ENCODE peak calls at places on chromosomes 13 and 19, in six cellular contexts. W is NCI-H2107; T is sciatic nerve; K is BJ; U is stimulated activated CD8-positive, alpha-beta memory T cell treated with anti-CD3 and anti-CD28 coated beads, Interleukin-4, amount 100 ng/mL, for 1 hour; D is ascending aorta. Z is an unnamed sample.

GRCh38 chr13:112983042-112983305 is 14.0 kb downstream of the MCF2L start:
- DNase-seq in T (no peak), K (no peak), D (no peak), W (no peak), U (no peak), Z (no peak)

GRCh38 chr13:112893570-112894422 is 75.2 kb upstream of the MCF2L start:
- DNase-seq in W (peak; percentile 61), K (no peak), U (no peak), T (no peak), D (no peak), Z (no peak)

GRCh38 chr13:31749929-31750328 is 10.6 kb downstream of the RXFP2 start:
- DNase-seq in W (no peak), T (no peak), D (no peak), K (peak; percentile 94), U (no peak), Z (no peak)

GRCh38 chr19:18091217-18091608 is 4.5 kb upstream of the IL12RB1 start:
- DNase-seq in T (peak; percentile 76), K (no peak), D (peak; percentile 80), U (peak; percentile 72), W (no peak), Z (no peak)

GRCh38 chr13:25171517-25172302 is at the start of gene AMER2:
- DNase-seq in D (no peak), K (no peak), U (no peak), W (peak; percentile 19), T (no peak), Z (no peak)

GRCh38 chr19:34277244-34277643 is 22.9 kb downstream of the GARRE1 start:
- DNase-seq in T (no peak), W (no peak), D (no peak), U (no peak), K (no peak), Z (no peak)

GRCh38 chr19:6210721-6211600 is 68.8 kb downstream of the MLLT1 start:
- DNase-seq in D (no peak), W (no peak), K (no peak), T (no peak), U (no peak), Z (no peak)

GRCh38 chr13:100789968-100790367 is 115.4 kb upstream of the TMTC4 start:
- DNase-seq in D (no peak), W (no peak), U (no peak), K (no peak), T (no peak), Z (no peak)

GRCh38 chr13:82963466-82963865 is 918.8 kb downstream of the SLITRK1 start:
- DNase-seq in K (no peak), W (no peak), U (no peak), T (no peak), D (no peak), Z (no peak)

GRCh38 chr19:9945319-9945966 is 9.1 kb upstream of the OLFM2 start:
- DNase-seq in K (peak; percentile 100), W (no peak), U (no peak), T (peak; percentile 93), D (peak; percentile 95), Z (peak; percentile 99)

GRCh38 chr19:55152017-55152416 is 3.0 kb upstream of the TNNT1 start:
- DNase-seq in T (no peak), W (no peak), K (no peak), U (no peak), D (no peak), Z (no peak)

GRCh38 chr13:48749144-48749543 is 95.4 kb downstream of the CYSLTR2 start:
- DNase-seq in D (no peak), W (no peak), T (no peak), K (no peak), U (no peak), Z (peak; percentile 42)

GRCh38 chr19:1867359-1867724 is 4.0 kb upstream of the KLF16 start:
- DNase-seq in K (no peak), D (no peak), W (no peak), T (no peak), U (no peak), Z (no peak)

GRCh38 chr19:32976223-32976805 is 4.3 kb downstream of the FAAP24 start:
- DNase-seq in T (peak; percentile 89), D (peak; percentile 70), U (peak; percentile 56), W (peak; percentile 43), K (no peak), Z (no peak)

GRCh38 chr19:3808420-3809143 is 22.4 kb upstream of the MATK start:
- DNase-seq in U (no peak), W (no peak), T (no peak), D (no peak), K (no peak), Z (no peak)

GRCh38 chr19:3266792-3267469 is 42.5 kb downstream of the CELF5 start:
- DNase-seq in U (no peak), K (no peak), W (no peak), T (no peak), D (no peak), Z (no peak)

GRCh38 chr13:40963927-40964326 is 55.2 kb downstream of the ELF1 start:
- DNase-seq in T (no peak), U (no peak), K (no peak), D (no peak), W (no peak), Z (no peak)

GRCh38 chr19:8030906-8031305 is 21.7 kb upstream of the CCL25 start:
- DNase-seq in D (no peak), W (no peak), K (no peak), T (no peak), U (no peak), Z (no peak)

GRCh38 chr13:50512602-50513527 is 330.6 kb downstream of the DLEU7 start:
- DNase-seq in K (no peak), T (peak; percentile 80), D (peak; percentile 79), U (peak; percentile 11), W (peak; percentile 33), Z (no peak)

GRCh38 chr19:11460207-11460606 is 20.6 kb downstream of the ELAVL3 start:
- DNase-seq in D (no peak), K (no peak), T (no peak), U (no peak), W (no peak), Z (no peak)

GRCh38 chr19:37217855-37218591 is at the start of gene ZNF383:
- DNase-seq in W (peak; percentile 73), D (peak; percentile 91), T (peak; percentile 88), U (peak; percentile 69), K (peak; percentile 61), Z (peak; percentile 69)

GRCh38 chr19:39824143-39825092 is 9.5 kb downstream of the DYRK1B start:
- DNase-seq in D (peak; percentile 96), K (peak; percentile 80), W (peak; percentile 88), T (peak; percentile 89), U (peak; percentile 72), Z (peak; percentile 62)

GRCh38 chr19:7177926-7178325 is 108.4 kb downstream of the ZNF557 start:
- DNase-seq in D (no peak), U (no peak), K (no peak), W (no peak), T (no peak), Z (no peak)

GRCh38 chr13:44575741-44576395 is at the start of gene TSC22D1:
- DNase-seq in T (peak; percentile 68), U (peak; percentile 51), K (no peak), D (peak; percentile 75), W (no peak), Z (peak; percentile 24)

GRCh38 chr13:104937881-104938280 is 1597.6 kb downstream of the EFNB2 start:
- DNase-seq in T (no peak), K (no peak), U (no peak), W (no peak), D (no peak), Z (no peak)

GRCh38 chr13:71864981-71865857 is 1.8 kb downstream of the DACH1 start:
- DNase-seq in K (no peak), T (peak; percentile 56), D (peak; percentile 63), U (no peak), W (no peak), Z (no peak)

GRCh38 chr13:25732146-25732865 is 319.5 kb downstream of the SHISA2 start:
- DNase-seq in U (no peak), W (no peak), T (no peak), D (no peak), K (no peak), Z (no peak)

GRCh38 chr19:10069046-10069445 is 17.1 kb upstream of the SHFL start:
- DNase-seq in D (no peak), T (no peak), K (no peak), W (no peak), U (no peak), Z (no peak)

GRCh38 chr19:19274146-19274545 is 1.0 kb upstream of the TM6SF2 start:
- DNase-seq in W (no peak), U (no peak), K (no peak), T (no peak), D (no peak), Z (no peak)

GRCh38 chr19:2813235-2814160 is 6.2 kb upstream of the ZNF554 start:
- DNase-seq in T (no peak), W (no peak), U (no peak), D (no peak), K (no peak), Z (no peak)

GRCh38 chr13:53311561-53311960 is 282.9 kb downstream of the OLFM4 start:
- DNase-seq in T (no peak), U (no peak), K (no peak), D (no peak), W (no peak), Z (no peak)

GRCh38 chr13:29362849-29363604 is 232.5 kb downstream of the SLC7A1 start:
- DNase-seq in W (no peak), U (no peak), D (peak; percentile 74), T (no peak), K (no peak), Z (no peak)

GRCh38 chr19:34733826-34734600 is at the start of gene ZNF181:
- DNase-seq in U (peak; percentile 58), K (peak; percentile 49), T (peak; percentile 92), D (peak; percentile 94), W (peak; percentile 76), Z (peak; percentile 47)

GRCh38 chr13:19927117-19927734 is 31.3 kb upstream of the ZMYM2 start:
- DNase-seq in W (no peak), D (no peak), U (no peak), K (peak; percentile 9), T (no peak), Z (no peak)

GRCh38 chr19:4414144-4414799 is 11.8 kb downstream of the CHAF1A start:
- DNase-seq in D (no peak), K (no peak), U (no peak), T (no peak), W (no peak), Z (no peak)

GRCh38 chr13:39998166-39998565 is 342.7 kb downstream of the COG6 start:
- DNase-seq in W (no peak), T (no peak), U (no peak), K (no peak), D (no peak), Z (no peak)

GRCh38 chr13:33078268-33078667 is 62.0 kb downstream of the KL start:
- DNase-seq in D (no peak), W (no peak), K (no peak), T (no peak), U (no peak), Z (no peak)